ENCODE peak calls at places on chromosomes 4 and X, in seven cellular contexts. S, K, Q, E, H, X and R are unnamed samples.

GRCh38 chrX:153689654-153690465 is 2.1 kb downstream of the SLC6A8 start:
- DNase-seq in S (no peak), K (peak; percentile 46), Q (no peak), E (no peak), H (no peak), X (no peak), R (peak; percentile 57)

GRCh38 chr4:168212656-168213055 is 105.9 kb downstream of the DDX60 start:
- DNase-seq in S (no peak), K (no peak), Q (no peak), E (no peak), H (no peak), X (no peak), R (no peak)

GRCh38 chrX:154051210-154051810 is 31.6 kb upstream of the IRAK1 start:
- DNase-seq in S (peak; percentile 24), K (peak; percentile 39), Q (peak; percentile 50), E (peak; percentile 52), H (no peak), X (peak; percentile 60), R (peak; percentile 72)

GRCh38 chr4:76998251-76998901 is 48.8 kb downstream of the SEPTIN11 start:
- DNase-seq in S (no peak), K (no peak), Q (no peak), E (no peak), H (peak; percentile 67), X (no peak), R (no peak)

GRCh38 chr4:133741766-133742165 is 459.8 kb downstream of the PABPC4L start:
- DNase-seq in S (no peak), K (no peak), Q (no peak), E (no peak), H (no peak), X (no peak), R (no peak)

GRCh38 chrX:153476628-153477027 is 6.3 kb upstream of the HAUS7 start:
- DNase-seq in S (no peak), K (no peak), Q (no peak), E (no peak), H (peak; percentile 53), X (no peak), R (no peak)

GRCh38 chr4:69849297-69849696 is 10.6 kb downstream of the SULT1E1 start:
- DNase-seq in S (no peak), K (no peak), Q (no peak), E (no peak), H (no peak), X (no peak), R (no peak)

GRCh38 chr4:87839309-87839946 is 6.7 kb downstream of the MEPE start:
- DNase-seq in S (no peak), K (peak; percentile 40), Q (peak; percentile 12), E (no peak), H (peak; percentile 5), X (peak; percentile 24), R (peak; percentile 49)

GRCh38 chr4:107689912-107690587 is 30.0 kb downstream of the PAPSS1 start:
- DNase-seq in S (no peak), K (peak; percentile 99), Q (peak; percentile 46), E (peak; percentile 34), H (peak; percentile 94), X (no peak), R (peak; percentile 67)

GRCh38 chrX:68183612-68184214 is 249.6 kb downstream of the OPHN1 start:
- DNase-seq in S (no peak), K (peak; percentile 38), Q (peak; percentile 15), E (peak; percentile 12), H (no peak), X (no peak), R (peak; percentile 53)

GRCh38 chrX:138885886-138886285 is 174.4 kb upstream of the FGF13 start:
- DNase-seq in S (no peak), K (peak; percentile 62), Q (peak; percentile 20), E (no peak), H (peak; percentile 71), X (no peak), R (peak; percentile 54)

GRCh38 chr4:179097741-179098140 is 1655.5 kb upstream of the AGA start:
- DNase-seq in S (no peak), K (no peak), Q (peak; percentile 19), E (no peak), H (peak; percentile 27), X (peak; percentile 5), R (peak; percentile 64)

GRCh38 chrX:68424719-68425118 is 8.6 kb downstream of the OPHN1 start:
- DNase-seq in S (no peak), K (no peak), Q (no peak), E (no peak), H (no peak), X (no peak), R (no peak)

GRCh38 chr4:149845643-149846208 is 30.1 kb upstream of the IQCM start:
- DNase-seq in S (no peak), K (peak; percentile 8), Q (no peak), E (no peak), H (no peak), X (no peak), R (peak; percentile 42)

GRCh38 chr4:133498149-133498548 is 349.1 kb downstream of the PCDH10 start:
- DNase-seq in S (no peak), K (no peak), Q (no peak), E (no peak), H (no peak), X (no peak), R (no peak)

GRCh38 chr4:114257516-114257915 is 278.1 kb upstream of the ARSJ start:
- DNase-seq in S (no peak), K (no peak), Q (no peak), E (no peak), H (peak; percentile 66), X (no peak), R (no peak)

GRCh38 chr4:183728223-183729068 is 69.4 kb downstream of the TRAPPC11 start:
- DNase-seq in S (no peak), K (no peak), Q (no peak), E (no peak), H (no peak), X (no peak), R (no peak)

GRCh38 chr4:127889903-127890302 is 9.2 kb downstream of the PLK4 start:
- DNase-seq in S (no peak), K (no peak), Q (no peak), E (no peak), H (peak; percentile 13), X (no peak), R (no peak)

GRCh38 chrX:154531626-154532025 is 15.0 kb downstream of the G6PD start:
- DNase-seq in S (no peak), K (no peak), Q (no peak), E (no peak), H (peak; percentile 64), X (no peak), R (no peak)

GRCh38 chr4:118367872-118368271 is 15.1 kb upstream of the PRSS12 start:
- DNase-seq in S (no peak), K (no peak), Q (no peak), E (no peak), H (no peak), X (no peak), R (no peak)

GRCh38 chr4:165312506-165312905 is 15.0 kb upstream of the MSMO1 start:
- DNase-seq in S (no peak), K (peak; percentile 84), Q (no peak), E (no peak), H (peak; percentile 50), X (no peak), R (peak; percentile 68)

GRCh38 chr4:76691767-76692689 is 205.9 kb downstream of the SOWAHB start:
- DNase-seq in S (no peak), K (no peak), Q (no peak), E (no peak), H (no peak), X (no peak), R (no peak)

GRCh38 chr4:121041307-121042090 is 30.8 kb downstream of the NDNF start:
- DNase-seq in S (no peak), K (peak; percentile 37), Q (no peak), E (no peak), H (no peak), X (no peak), R (no peak)

GRCh38 chr4:101086801-101087586 is 260.3 kb downstream of the PPP3CA start:
- DNase-seq in S (no peak), K (no peak), Q (no peak), E (no peak), H (no peak), X (peak; percentile 39), R (peak; percentile 18)
- TF ChIP-seq CTCF in S (no peak), K (no peak), Q (peak; percentile 10), E (no peak), H (no peak), X (peak; percentile 38), R (peak; percentile 17)

GRCh38 chr4:16581117-16581516 is 317.3 kb downstream of the LDB2 start:
- DNase-seq in S (no peak), K (no peak), Q (no peak), E (no peak), H (no peak), X (no peak), R (no peak)

GRCh38 chr4:16583764-16584163 is 314.7 kb downstream of the LDB2 start:
- DNase-seq in S (no peak), K (no peak), Q (no peak), E (no peak), H (peak; percentile 88), X (no peak), R (peak; percentile 65)

GRCh38 chr4:16582036-16582435 is 316.4 kb downstream of the LDB2 start:
- DNase-seq in S (no peak), K (no peak), Q (no peak), E (no peak), H (no peak), X (no peak), R (peak; percentile 28)

GRCh38 chr4:16585053-16585452 is 313.4 kb downstream of the LDB2 start:
- DNase-seq in S (no peak), K (no peak), Q (no peak), E (no peak), H (no peak), X (no peak), R (no peak)

GRCh38 chr4:16582526-16582925 is 315.9 kb downstream of the LDB2 start:
- DNase-seq in S (no peak), K (no peak), Q (no peak), E (no peak), H (no peak), X (no peak), R (peak; percentile 46)
- TF ChIP-seq CTCF in S (no peak), K (no peak), Q (no peak), E (no peak), H (no peak), X (peak; percentile 38), R (no peak)

GRCh38 chr4:23680616-23681518 is 209.0 kb downstream of the PPARGC1A start:
- DNase-seq in S (no peak), K (no peak), Q (no peak), E (no peak), H (peak; percentile 49), X (no peak), R (peak; percentile 9)
- TF ChIP-seq CTCF in S (no peak), K (no peak), Q (peak; percentile 5), E (no peak), H (no peak), X (peak; percentile 32), R (no peak)

DNA sequence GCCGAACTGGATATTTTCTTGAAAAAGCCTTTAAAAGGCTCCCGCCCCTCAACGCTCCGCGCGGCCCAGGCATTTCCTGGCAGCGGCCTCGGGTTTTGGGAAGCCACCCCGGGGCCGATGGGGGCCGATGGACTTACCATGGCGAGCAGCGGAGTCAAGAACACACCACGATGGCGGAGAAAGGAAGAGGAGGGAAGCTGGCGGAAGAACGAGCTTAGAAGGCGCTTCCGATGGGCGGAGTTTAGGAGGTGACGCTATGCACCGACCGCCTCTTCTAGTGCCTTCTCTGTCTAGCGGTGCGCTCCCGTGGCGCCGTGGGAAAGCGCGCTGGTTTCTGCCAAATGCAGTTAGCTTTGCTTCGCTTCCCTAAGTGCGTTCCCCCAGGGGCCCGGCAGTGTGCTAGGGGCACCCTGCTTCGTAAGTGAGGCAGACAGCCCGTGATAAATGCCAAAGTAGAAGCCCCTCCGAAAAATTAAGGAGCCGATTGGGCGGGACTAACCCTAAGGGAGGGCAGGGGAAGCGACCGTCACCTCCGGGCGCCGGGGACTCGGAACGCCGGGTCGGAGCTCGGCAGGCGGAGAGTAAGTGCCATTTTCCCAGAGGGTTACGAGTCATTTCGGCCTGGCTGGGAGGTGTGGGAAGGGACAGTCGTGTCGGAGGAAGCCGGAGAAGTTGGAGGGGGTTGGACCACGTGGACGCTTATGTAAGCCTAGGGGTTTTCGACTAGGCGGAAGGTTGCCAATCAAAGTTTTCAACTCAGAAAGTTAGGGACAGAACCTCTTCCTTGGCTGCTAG is at the start of gene RPL39:
- DNase-seq in S (peak; percentile 69), K (peak; percentile 76), Q (peak; percentile 72), E (peak; percentile 57), H (peak; percentile 82), X (peak; percentile 90), R (peak; percentile 88)
- TF ChIP-seq CTCF in S (no peak), K (no peak), Q (no peak), E (no peak), H (no peak), X (no peak), R (no peak)